ENCODE peak calls at places on chromosome 17, in four cellular contexts. One of them, this sample, is unnamed.

GRCh38 chr17:29956225-29956624 is 14.8 kb downstream of the EFCAB5 start:
- DNase-seq in heart right ventricle: no peak
- DNase-seq in mesendoderm: no peak
- DNase-seq in SJSA1: no peak
- DNase-seq in this sample: no peak

GRCh38 chr17:32697728-32698625 is 178.9 kb downstream of the MYO1D start:
- DNase-seq in heart right ventricle: no peak
- DNase-seq in SJSA1: no peak
- DNase-seq in mesendoderm: no peak
- DNase-seq in this sample: no peak

GRCh38 chr17:9677411-9677810 is 32.1 kb downstream of the USP43 start:
- DNase-seq in SJSA1: no peak
- DNase-seq in heart right ventricle: no peak
- DNase-seq in mesendoderm: no peak
- DNase-seq in this sample: no peak

GRCh38 chr17:6755731-6756184 is at the start of gene XAF1:
- DNase-seq in mesendoderm: no peak
- DNase-seq in SJSA1: peak
- DNase-seq in heart right ventricle: peak
- DNase-seq in this sample: peak

GRCh38 chr17:68381076-68381900 is 76.0 kb downstream of the WIPI1 start:
- DNase-seq in SJSA1: peak
- DNase-seq in mesendoderm: no peak
- DNase-seq in heart right ventricle: no peak
- DNase-seq in this sample: no peak

GRCh38 chr17:19812407-19812806 is 55.3 kb downstream of the ULK2 start:
- DNase-seq in heart right ventricle: no peak
- DNase-seq in SJSA1: no peak
- DNase-seq in mesendoderm: peak
- DNase-seq in this sample: no peak

GRCh38 chr17:48529191-48529979 is 1.4 kb downstream of the HOXB1 start:
- DNase-seq in SJSA1: no peak
- DNase-seq in mesendoderm: no peak
- DNase-seq in heart right ventricle: no peak
- DNase-seq in this sample: no peak

GRCh38 chr17:33981713-33982601 is 273.1 kb upstream of the CCL2 start:
- DNase-seq in heart right ventricle: no peak
- DNase-seq in SJSA1: no peak
- DNase-seq in mesendoderm: no peak
- DNase-seq in this sample: no peak

GRCh38 chr17:8056976-8057625 is 18.2 kb downstream of the ALOX15B start:
- DNase-seq in SJSA1: no peak
- DNase-seq in heart right ventricle: no peak
- DNase-seq in mesendoderm: no peak
- DNase-seq in this sample: no peak

GRCh38 chr17:40349477-40350409 is 14.8 kb downstream of the GJD3 start:
- DNase-seq in SJSA1: no peak
- DNase-seq in heart right ventricle: no peak
- DNase-seq in mesendoderm: no peak
- DNase-seq in this sample: no peak
- H3K27ac ChIP-seq in SJSA1: no peak
- H3K27ac ChIP-seq in heart right ventricle: peak
- H3K27ac ChIP-seq in mesendoderm: no peak
- H3K27ac ChIP-seq in this sample: no peak

DNA sequence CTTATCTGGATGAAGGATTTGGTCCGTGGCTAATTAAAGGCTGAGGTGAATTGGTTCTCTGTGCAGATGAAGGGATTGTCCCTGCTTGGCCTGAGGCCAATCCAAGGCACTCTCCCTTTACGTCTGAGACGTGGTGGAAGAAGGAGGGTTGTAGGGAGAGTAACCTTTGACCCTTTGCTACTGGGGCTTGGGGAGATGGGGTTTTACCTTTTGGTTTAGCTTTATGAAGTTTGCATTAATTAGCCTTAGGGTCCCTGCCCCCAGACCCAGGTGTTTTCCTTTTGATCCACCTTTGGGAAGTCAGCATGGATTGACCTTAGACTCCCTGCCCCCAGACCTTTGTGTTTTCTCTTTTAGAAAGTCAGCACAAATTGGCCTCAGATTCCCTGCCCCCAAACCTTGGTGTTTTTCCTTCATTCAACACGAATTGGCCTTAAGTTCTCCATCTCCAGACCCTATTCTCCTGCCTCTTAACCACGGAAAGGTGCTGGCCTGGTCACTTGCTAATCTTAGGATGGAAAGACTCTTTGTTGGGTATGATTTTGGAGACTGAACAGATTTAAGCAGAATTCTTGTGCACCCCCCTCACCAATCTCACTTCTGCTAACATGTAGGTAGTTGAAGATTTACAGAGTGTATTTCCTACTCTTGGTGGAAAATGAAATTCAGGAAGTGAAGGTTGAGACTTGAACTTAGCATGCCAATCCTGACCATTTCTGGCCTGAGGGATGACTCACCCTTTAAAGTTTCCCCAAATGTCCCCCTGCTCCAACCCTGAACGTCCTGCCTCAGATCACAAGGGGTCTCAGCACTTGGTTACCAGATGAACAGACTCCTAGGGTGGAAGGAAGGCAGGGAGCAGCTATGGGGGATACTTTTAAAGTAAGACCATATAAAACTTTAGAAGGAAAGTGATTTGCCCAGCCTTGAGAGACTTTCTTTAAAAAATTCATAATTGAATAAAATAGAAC is 23.1 kb upstream of the MMD start:
- DNase-seq in SJSA1: no peak
- DNase-seq in heart right ventricle: no peak
- DNase-seq in mesendoderm: no peak
- DNase-seq in this sample: no peak
- H3K27ac ChIP-seq in SJSA1: no peak
- H3K27ac ChIP-seq in heart right ventricle: no peak
- H3K27ac ChIP-seq in mesendoderm: no peak
- H3K27ac ChIP-seq in this sample: no peak

DNA sequence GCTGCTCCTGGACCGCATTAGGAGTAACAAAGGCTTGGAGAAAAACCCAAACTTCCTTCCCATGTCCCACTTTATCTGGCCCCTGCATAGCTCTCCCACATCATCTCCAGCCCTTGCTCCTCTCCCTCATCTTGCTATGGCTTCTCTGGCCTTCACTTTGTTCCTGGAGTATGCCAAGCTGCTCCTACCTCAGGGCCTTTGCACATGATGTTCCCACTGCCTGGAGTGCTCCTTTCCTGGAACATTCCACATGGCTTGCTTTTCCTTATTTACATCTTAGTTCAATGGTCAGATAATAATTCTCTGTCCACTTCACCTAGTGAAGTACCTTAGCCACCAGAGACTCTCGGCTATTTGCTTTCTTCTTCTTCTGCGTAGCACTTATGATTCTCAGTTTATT is 4.3 kb upstream of the KSR1 start:
- DNase-seq in SJSA1: no peak
- DNase-seq in mesendoderm: no peak
- DNase-seq in heart right ventricle: no peak
- DNase-seq in this sample: no peak
- H3K27ac ChIP-seq in SJSA1: no peak
- H3K27ac ChIP-seq in mesendoderm: no peak
- H3K27ac ChIP-seq in heart right ventricle: no peak
- H3K27ac ChIP-seq in this sample: no peak

GRCh38 chr17:2510559-2510958 is 1.1 kb downstream of the METTL16 start:
- DNase-seq in mesendoderm: no peak
- DNase-seq in SJSA1: no peak
- DNase-seq in heart right ventricle: no peak
- DNase-seq in this sample: no peak
- H3K27ac ChIP-seq in mesendoderm: no peak
- H3K27ac ChIP-seq in SJSA1: peak
- H3K27ac ChIP-seq in heart right ventricle: no peak
- H3K27ac ChIP-seq in this sample: peak

GRCh38 chr17:2954898-2955445 is 108.4 kb downstream of the OR1D5 start:
- DNase-seq in mesendoderm: peak
- DNase-seq in heart right ventricle: no peak
- DNase-seq in SJSA1: peak
- DNase-seq in this sample: no peak
- H3K27ac ChIP-seq in mesendoderm: no peak
- H3K27ac ChIP-seq in heart right ventricle: no peak
- H3K27ac ChIP-seq in SJSA1: peak
- H3K27ac ChIP-seq in this sample: no peak

DNA sequence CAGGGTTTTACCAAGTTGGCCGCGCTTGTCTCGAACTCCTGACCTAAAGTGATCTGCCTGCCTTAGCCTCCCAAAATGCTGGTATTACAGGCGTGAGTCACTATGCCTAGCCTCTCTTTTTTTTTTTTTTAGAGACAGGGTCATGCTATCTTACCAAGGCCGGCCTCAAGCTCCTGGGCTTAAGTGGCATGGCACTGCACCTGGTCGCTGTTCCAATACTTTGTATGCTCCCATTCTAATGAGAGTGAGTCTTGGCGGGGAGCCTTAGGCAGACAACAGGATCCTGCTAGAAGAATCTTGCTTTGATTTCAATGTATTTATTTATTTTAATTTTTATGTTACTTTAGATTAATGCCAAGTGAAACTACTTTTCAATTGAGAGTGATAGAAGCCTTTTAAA is 21.9 kb downstream of the TOM1L2 start:
- DNase-seq in heart right ventricle: no peak
- DNase-seq in mesendoderm: no peak
- DNase-seq in SJSA1: no peak
- DNase-seq in this sample: no peak
- H3K27ac ChIP-seq in heart right ventricle: no peak
- H3K27ac ChIP-seq in mesendoderm: no peak
- H3K27ac ChIP-seq in SJSA1: no peak
- H3K27ac ChIP-seq in this sample: no peak

GRCh38 chr17:57892146-57892819 is 42.4 kb upstream of the MRPS23 start:
- DNase-seq in heart right ventricle: peak
- DNase-seq in SJSA1: peak
- DNase-seq in mesendoderm: peak
- DNase-seq in this sample: peak

GRCh38 chr17:57894848-57895247 is 45.0 kb upstream of the MRPS23 start:
- DNase-seq in SJSA1: no peak
- DNase-seq in heart right ventricle: no peak
- DNase-seq in mesendoderm: no peak
- DNase-seq in this sample: no peak

GRCh38 chr17:57890857-57891232 is 41.0 kb upstream of the MRPS23 start:
- DNase-seq in heart right ventricle: no peak
- DNase-seq in SJSA1: no peak
- DNase-seq in mesendoderm: no peak
- DNase-seq in this sample: no peak

GRCh38 chr17:57895382-57896060 is 45.7 kb upstream of the MRPS23 start:
- DNase-seq in SJSA1: no peak
- DNase-seq in mesendoderm: peak
- DNase-seq in heart right ventricle: peak
- DNase-seq in this sample: no peak

DNA sequence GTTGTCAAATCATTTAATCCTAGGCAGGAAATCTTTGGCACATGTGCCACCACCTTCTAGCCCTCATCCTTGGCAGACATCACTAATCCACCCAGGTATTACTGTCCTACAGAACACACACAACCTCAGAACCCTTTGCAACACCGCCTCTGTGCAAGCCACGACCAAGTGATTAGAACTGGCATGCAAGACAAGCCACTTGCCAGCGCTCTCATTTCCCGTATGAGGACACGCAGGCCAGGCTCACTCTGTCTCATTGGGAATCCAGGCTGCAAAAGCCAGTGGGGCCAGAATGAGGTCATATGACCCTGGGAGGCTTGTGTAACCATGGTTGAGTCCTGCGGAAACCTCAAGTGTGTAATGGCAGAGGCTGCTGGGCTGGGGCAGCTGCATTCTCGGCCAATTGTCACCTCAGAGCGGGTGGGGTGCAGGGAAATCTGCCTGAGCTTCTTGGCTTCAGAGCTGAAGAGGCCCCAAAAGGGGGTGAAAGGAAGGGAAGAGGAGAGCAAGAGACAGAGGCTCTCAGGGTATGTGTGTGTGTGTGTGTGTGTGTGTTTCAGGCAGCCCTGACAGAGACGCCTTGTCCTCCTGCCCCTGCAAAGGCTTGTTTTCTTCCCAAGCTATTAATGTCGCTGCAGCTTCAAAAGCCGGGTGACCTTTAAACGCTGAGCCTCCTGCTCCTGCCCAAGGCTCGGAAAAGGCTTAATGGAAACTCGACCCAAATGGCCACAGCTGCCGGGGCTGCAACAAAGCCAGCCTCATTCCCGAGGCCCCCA is 43.2 kb upstream of the MRPS23 start:
- DNase-seq in SJSA1: peak
- DNase-seq in mesendoderm: peak
- DNase-seq in heart right ventricle: peak
- DNase-seq in this sample: no peak
- H3K27ac ChIP-seq in SJSA1: peak
- H3K27ac ChIP-seq in mesendoderm: peak
- H3K27ac ChIP-seq in heart right ventricle: peak
- H3K27ac ChIP-seq in this sample: no peak

GRCh38 chr17:82339634-82340580 is 6.3 kb upstream of the SECTM1 start:
- DNase-seq in mesendoderm: no peak
- DNase-seq in SJSA1: no peak
- DNase-seq in heart right ventricle: no peak
- DNase-seq in this sample: no peak
- H3K27ac ChIP-seq in mesendoderm: no peak
- H3K27ac ChIP-seq in SJSA1: peak
- H3K27ac ChIP-seq in heart right ventricle: no peak
- H3K27ac ChIP-seq in this sample: no peak

DNA sequence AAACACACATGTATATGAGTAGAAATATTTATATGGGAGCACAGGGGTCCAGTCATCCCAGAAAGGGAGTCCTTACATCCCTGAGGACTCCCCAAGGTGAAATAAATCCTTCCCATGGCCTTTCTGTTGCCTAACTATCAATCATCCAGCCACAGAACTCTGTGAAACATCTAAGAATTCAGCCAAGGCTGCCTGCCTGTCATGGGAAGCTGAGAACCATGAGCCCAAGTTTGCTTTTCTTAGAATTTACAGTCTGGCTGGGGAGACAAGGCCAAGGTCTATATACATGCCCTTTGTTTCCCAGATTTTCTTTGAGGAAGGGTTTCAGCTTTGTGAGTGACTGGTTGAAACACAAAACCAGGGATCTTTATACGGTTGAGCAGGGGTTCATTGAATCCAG is 15.8 kb downstream of the MYL4 start:
- DNase-seq in heart right ventricle: no peak
- DNase-seq in SJSA1: no peak
- DNase-seq in mesendoderm: no peak
- DNase-seq in this sample: no peak
- H3K27ac ChIP-seq in heart right ventricle: peak
- H3K27ac ChIP-seq in SJSA1: peak
- H3K27ac ChIP-seq in mesendoderm: no peak
- H3K27ac ChIP-seq in this sample: no peak

This sample was measured in CD8-positive, alpha-beta T cell.